ENCODE peak calls at places on chromosomes 1 and 21, in nine cellular contexts. K, H, S, B, W, O, L, A and Z are unnamed samples.

GRCh38 chr1:245365071-245365470 is 210.3 kb downstream of the KIF26B start:
- DNase-seq in K (no peak), O (no peak), B (no peak), H (no peak), S (no peak), W (no peak), A (no peak), L (no peak), Z (no peak)

GRCh38 chr1:165371588-165372235 is 15.2 kb upstream of the LMX1A start:
- DNase-seq in W (no peak), L (no peak), H (no peak), K (no peak), S (no peak), O (no peak), A (no peak), B (no peak), Z (no peak)

GRCh38 chr21:45309541-45310381 is 22.1 kb upstream of the POFUT2 start:
- DNase-seq in S (no peak), B (no peak), W (no peak), O (no peak), H (no peak), A (no peak), L (no peak), K (no peak), Z (no peak)

GRCh38 chr1:235317179-235317578 is 10.8 kb downstream of the ARID4B start:
- DNase-seq in K (no peak), A (no peak), W (no peak), L (no peak), B (no peak), O (no peak), H (no peak), S (no peak), Z (no peak)

GRCh38 chr1:116433283-116434257 is 60.5 kb downstream of the ATP1A1 start:
- DNase-seq in W (peak), L (no peak), A (peak), B (no peak), H (peak), S (no peak), K (no peak), O (no peak), Z (peak)

GRCh38 chr1:153805929-153806750 is 30.9 kb downstream of the SLC27A3 start:
- DNase-seq in A (no peak), W (no peak), S (no peak), K (no peak), L (no peak), O (no peak), H (no peak), B (no peak), Z (no peak)

GRCh38 chr1:2375246-2375922 is 16.0 kb downstream of the MORN1 start:
- DNase-seq in S (no peak), B (no peak), K (no peak), W (no peak), L (no peak), H (no peak), A (no peak), O (no peak), Z (no peak)

GRCh38 chr1:202085682-202086373 is 36.9 kb upstream of the GPR37L1 start:
- DNase-seq in H (peak), A (no peak), L (no peak), B (no peak), W (no peak), K (no peak), O (no peak), S (no peak), Z (peak)

GRCh38 chr1:114322726-114323125 is 169.1 kb upstream of the SYT6 start:
- DNase-seq in B (no peak), O (no peak), W (no peak), K (no peak), H (no peak), L (no peak), S (no peak), A (no peak), Z (no peak)

GRCh38 chr1:156625436-156626078 is 6.3 kb downstream of the HAPLN2 start:
- DNase-seq in K (peak), W (no peak), A (peak), H (peak), O (no peak), B (no peak), S (no peak), L (peak), Z (peak)

GRCh38 chr1:48422009-48422408 is 50.0 kb downstream of the SPATA6 start:
- DNase-seq in A (no peak), O (no peak), L (no peak), S (no peak), W (no peak), K (no peak), B (no peak), H (no peak), Z (no peak)

GRCh38 chr1:192903142-192903541 is 94.3 kb downstream of the RGS2 start:
- DNase-seq in A (no peak), L (no peak), B (no peak), W (no peak), K (no peak), S (no peak), O (no peak), H (no peak), Z (no peak)